ENCODE peak calls at places on chromosomes 7 and 10, in six cellular contexts. G, Z, M, O, H and C are unnamed samples.
A peak's percentile ranks its signal among the peaks of the same experiment; 100 is the strongest.

GRCh38 chr7:12670071-12670729 is 17.2 kb upstream of the ARL4A start:
- DNase-seq in Z (peak; percentile 77), H (peak; percentile 23), G (no peak), O (no peak), M (no peak), C (no peak)

GRCh38 chr7:20249924-20250323 is 32.7 kb upstream of the MACC1 start:
- DNase-seq in M (no peak), O (no peak), H (no peak), G (no peak), Z (peak; percentile 92), C (no peak)

GRCh38 chr10:7945025-7945424 is 109.5 kb upstream of the GATA3 start:
- DNase-seq in Z (no peak), M (no peak), H (no peak), O (no peak), G (no peak), C (no peak)

GRCh38 chr7:94045566-94045965 is 41.4 kb upstream of the BET1 start:
- DNase-seq in Z (no peak), M (no peak), G (no peak), O (no peak), H (no peak), C (no peak)

GRCh38 chr7:140924821-140925421 is at the start of gene BRAF:
- DNase-seq in O (peak; percentile 93), Z (peak; percentile 77), H (peak; percentile 95), M (peak; percentile 82), G (peak; percentile 62), C (peak; percentile 94)

GRCh38 chr10:86231796-86232560 is 134.6 kb downstream of the GRID1 start:
- DNase-seq in M (no peak), H (no peak), Z (no peak), G (no peak), O (no peak), C (no peak)

GRCh38 chr7:101902680-101903504 is 85.5 kb downstream of the CUX1 start:
- DNase-seq in M (no peak), Z (no peak), G (no peak), O (no peak), H (no peak), C (no peak)

GRCh38 chr7:141704112-141704511 is 2.1 kb upstream of the DENND11 start:
- DNase-seq in M (no peak), O (no peak), H (no peak), Z (no peak), G (no peak), C (no peak)

GRCh38 chr10:43294241-43294658 is 27.4 kb upstream of the RASGEF1A start:
- DNase-seq in O (no peak), M (no peak), G (no peak), Z (no peak), H (no peak), C (no peak)

GRCh38 chr7:106623846-106624245 is 37.1 kb downstream of the CCDC71L start:
- DNase-seq in H (peak; percentile 15), Z (peak; percentile 91), M (no peak), G (peak; percentile 17), O (no peak), C (no peak)

GRCh38 chr10:61188691-61189090 is 244.7 kb upstream of the RHOBTB1 start:
- DNase-seq in H (no peak), Z (no peak), G (no peak), O (no peak), M (peak; percentile 5), C (no peak)

GRCh38 chr10:102422586-102423129 is 2.0 kb downstream of the FBXL15 start:
- DNase-seq in G (peak; percentile 85), O (peak; percentile 89), H (peak; percentile 89), M (peak; percentile 79), Z (peak; percentile 45), C (peak; percentile 93)

GRCh38 chr7:28921822-28922221 is 36.3 kb downstream of the TRIL start:
- DNase-seq in H (peak; percentile 83), Z (peak; percentile 50), M (peak; percentile 81), G (peak; percentile 58), O (no peak), C (no peak)

GRCh38 chr10:104329754-104330153 is 8.5 kb downstream of the ITPRIP start:
- DNase-seq in G (no peak), M (no peak), Z (peak; percentile 87), H (no peak), O (peak; percentile 71), C (no peak)

GRCh38 chr10:124521429-124521871 is 59.8 kb downstream of the LHPP start:
- DNase-seq in O (no peak), G (no peak), Z (no peak), M (no peak), H (no peak), C (no peak)

GRCh38 chr10:34768261-34768971 is 46.7 kb downstream of the PARD3 start:
- DNase-seq in M (no peak), H (no peak), G (peak; percentile 44), O (peak; percentile 83), Z (peak; percentile 55), C (peak; percentile 89)

GRCh38 chr7:129949292-129950133 is 3.2 kb downstream of the UBE2H start:
- DNase-seq in O (peak; percentile 44), G (no peak), H (peak; percentile 62), Z (peak; percentile 85), M (peak; percentile 35), C (no peak)

GRCh38 chr7:112103246-112103645 is 103.0 kb downstream of the DOCK4 start:
- DNase-seq in Z (peak; percentile 44), H (no peak), O (no peak), G (no peak), M (no peak), C (no peak)

GRCh38 chr7:105690286-105690915 is 109.1 kb upstream of the EFCAB10 start:
- DNase-seq in Z (peak; percentile 36), G (no peak), H (no peak), M (no peak), O (no peak), C (no peak)

GRCh38 chr7:44969049-44969700 is 9.6 kb downstream of the MYO1G start:
- DNase-seq in Z (no peak), G (no peak), H (no peak), O (peak; percentile 23), M (no peak), C (no peak)

GRCh38 chr7:44971991-44972441 is 6.8 kb downstream of the MYO1G start:
- DNase-seq in O (peak; percentile 54), H (no peak), M (no peak), G (no peak), Z (no peak), C (peak; percentile 8)

GRCh38 chr7:44971188-44971907 is 7.5 kb downstream of the MYO1G start:
- DNase-seq in G (no peak), O (peak; percentile 37), M (no peak), H (no peak), Z (no peak), C (no peak)

GRCh38 chr7:44969701-44970494 is 8.9 kb downstream of the MYO1G start:
- DNase-seq in M (no peak), O (peak; percentile 55), G (no peak), Z (no peak), H (no peak), C (no peak)

DNA sequence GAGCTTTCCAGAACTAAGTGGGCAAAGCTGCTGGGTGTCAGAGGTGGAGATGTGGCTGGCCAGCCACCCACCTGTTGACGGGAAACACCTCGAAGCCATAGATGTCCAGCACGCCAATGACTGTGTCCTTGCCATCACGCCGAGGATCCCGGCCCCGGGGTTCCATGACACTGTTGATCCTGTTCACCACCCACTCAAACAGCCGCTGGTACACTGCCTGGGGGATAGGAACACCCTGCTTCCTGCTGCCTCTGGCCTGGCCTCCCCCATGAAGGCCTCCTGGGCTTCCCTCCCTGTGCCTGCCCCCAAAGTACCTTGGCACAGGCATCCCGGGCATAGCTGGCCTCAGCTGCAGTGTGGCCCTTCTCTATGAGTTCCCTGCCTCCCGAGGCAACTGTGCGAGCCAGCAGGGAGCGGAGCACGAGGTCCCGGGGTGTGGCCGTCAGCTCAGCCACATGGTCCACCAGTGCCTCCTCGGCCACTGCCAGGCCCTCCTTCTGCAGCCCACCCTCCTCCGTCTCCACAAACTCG is 8.2 kb downstream of the MYO1G start:
- DNase-seq in H (no peak), M (no peak), G (no peak), Z (no peak), O (peak; percentile 53), C (peak; percentile 13)
- H3K4me1 ChIP-seq in H (no peaks in the 10 kb centered on the region), M (no peaks in the 10 kb centered on the region), G (no peaks in the 10 kb centered on the region), Z (no peaks in the 10 kb centered on the region), O (no peaks in the 10 kb centered on the region), C (no peaks in the 10 kb centered on the region)

GRCh38 chr7:57424515-57425238 is 25.3 kb upstream of the ZNF716 start:
- DNase-seq in G (no peak), H (no peak), Z (no peak), M (no peak), O (no peak), C (no peak)

GRCh38 chr7:57423768-57424167 is 26.2 kb upstream of the ZNF716 start:
- DNase-seq in H (no peak), Z (no peak), M (no peak), O (no peak), G (no peak), C (no peak)

GRCh38 chr7:57426629-57427003 is 23.4 kb upstream of the ZNF716 start:
- DNase-seq in Z (no peak), G (no peak), M (no peak), O (peak; percentile 29), H (no peak), C (no peak)

GRCh38 chr7:57425969-57426628 is 23.9 kb upstream of the ZNF716 start:
- DNase-seq in Z (no peak), H (no peak), G (no peak), O (no peak), M (no peak), C (no peak)

DNA sequence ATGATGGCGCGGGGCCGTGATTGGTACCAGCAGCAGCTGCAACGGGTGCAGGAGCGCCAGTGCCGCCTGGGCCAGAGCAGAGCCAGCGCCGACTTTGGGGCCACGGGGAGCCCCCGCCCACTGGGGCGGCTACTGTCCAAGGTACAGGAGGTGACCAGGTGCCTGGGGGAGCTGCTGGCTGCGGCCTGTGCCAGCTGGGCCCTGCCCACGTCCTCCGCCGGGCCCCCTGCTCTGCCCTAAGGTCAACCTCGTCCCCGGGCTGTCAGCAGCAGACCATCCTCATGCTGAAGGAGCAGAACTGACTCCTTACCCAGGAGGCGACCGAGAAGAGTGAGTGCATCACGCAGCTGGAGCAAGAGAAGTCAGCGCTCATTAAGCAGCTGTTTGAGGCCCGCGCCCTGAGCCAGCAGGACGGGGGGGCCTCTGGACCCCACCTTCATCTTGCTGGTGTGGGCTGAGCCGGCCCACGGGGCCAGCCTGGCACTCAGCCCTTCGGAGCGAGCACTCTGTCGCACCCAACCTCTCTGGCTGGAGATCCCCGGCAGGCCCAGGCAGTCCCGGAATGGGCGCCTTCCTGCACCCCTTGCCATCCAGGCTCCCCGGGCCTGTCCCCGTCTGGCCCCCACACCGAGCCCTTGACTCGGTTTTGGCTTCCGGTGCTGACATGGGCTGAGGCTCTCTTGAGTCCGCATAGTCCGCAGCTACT is 24.6 kb upstream of the ZNF716 start:
- DNase-seq in G (no peak), Z (no peak), H (no peak), O (no peak), M (no peak), C (no peak)
- H3K9me3 ChIP-seq in G (no peaks in the 10 kb centered on the region), Z (peaks cover 19% of the 10 kb centered on the region), H (no peaks in the 10 kb centered on the region), O (peaks cover 24% of the 10 kb centered on the region), M (no peaks in the 10 kb centered on the region), C (peaks cover 54% of the 10 kb centered on the region)

DNA sequence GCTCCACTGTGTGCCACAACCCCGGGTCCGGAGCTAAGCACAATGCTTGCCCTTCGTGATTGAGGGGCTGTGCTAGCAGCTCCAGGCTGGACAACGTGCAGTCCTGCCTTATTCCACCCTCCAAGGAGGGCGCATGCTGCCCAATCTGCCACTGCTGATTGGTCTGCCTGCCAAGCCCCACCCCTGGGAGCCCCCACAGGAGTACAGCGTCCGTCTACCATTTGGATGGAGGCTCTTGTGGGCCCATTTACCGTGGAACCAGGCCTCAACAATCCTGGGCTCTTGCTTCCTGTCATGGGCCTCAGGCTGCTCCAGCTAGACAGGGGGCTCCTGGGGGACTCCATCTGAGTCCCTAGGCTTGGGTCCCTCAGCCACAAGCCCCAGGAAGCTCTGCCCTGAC is 173.3 kb downstream of the SLIT1 start:
- DNase-seq in H (no peak), M (no peak), O (no peak), G (no peak), Z (no peak), C (no peak)
- H3K4me3 ChIP-seq in H (no peak overlapping the region), M (no peak overlapping the region), O (no peak overlapping the region), G (no peak overlapping the region), Z (no peak overlapping the region), C (no peak overlapping the region)

GRCh38 chr7:2253021-2253420 is 11.0 kb downstream of the NUDT1 start:
- DNase-seq in M (no peak), G (no peak), H (no peak), Z (no peak), O (no peak), C (no peak)
- H3K4me1 ChIP-seq in M (no peaks in the 10 kb centered on the region), G (peaks cover 15% of the 10 kb centered on the region), H (no peaks in the 10 kb centered on the region), Z (peaks cover 31% of the 10 kb centered on the region), O (peaks cover 13% of the 10 kb centered on the region), C (no peaks in the 10 kb centered on the region)